ENCODE peak calls at places on chromosomes 12 and 14, in five cellular contexts. One of them, this sample, is unnamed.
A peak's percentile ranks its signal among the peaks of the same experiment; 100 is the strongest.

GRCh38 chr12:116766285-116766684 is 28.2 kb downstream of the RNFT2 start:
- DNase-seq in IMR-90: no peak
- DNase-seq in neuronal stem cell: no peak
- DNase-seq in trophoblast cell: no peak
- DNase-seq in mesendoderm: no peak
- DNase-seq in this sample: no peak

GRCh38 chr12:26379777-26380467 is 184.5 kb downstream of the SSPN start:
- DNase-seq in trophoblast cell: no peak
- DNase-seq in mesendoderm: no peak
- DNase-seq in neuronal stem cell: no peak
- DNase-seq in IMR-90: no peak
- DNase-seq in this sample: no peak

GRCh38 chr12:26817183-26817591 is 15.8 kb downstream of the ITPR2 start:
- DNase-seq in neuronal stem cell: no peak
- DNase-seq in trophoblast cell: no peak
- DNase-seq in IMR-90: no peak
- DNase-seq in mesendoderm: no peak
- DNase-seq in this sample: no peak

GRCh38 chr12:21502164-21502496 is 541 bp downstream of the GOLT1B start:
- DNase-seq in mesendoderm: no peak
- DNase-seq in trophoblast cell: no peak
- DNase-seq in neuronal stem cell: no peak
- DNase-seq in IMR-90: peak; percentile 34
- DNase-seq in this sample: no peak

GRCh38 chr12:8890313-8891084 is 23.8 kb upstream of the PHC1 start:
- DNase-seq in trophoblast cell: peak; percentile 51
- DNase-seq in mesendoderm: peak; percentile 78
- DNase-seq in IMR-90: peak; percentile 22
- DNase-seq in neuronal stem cell: peak; percentile 74
- DNase-seq in this sample: peak; percentile 80

GRCh38 chr12:13278249-13278787 is 81.8 kb downstream of the EMP1 start:
- DNase-seq in trophoblast cell: peak; percentile 65
- DNase-seq in mesendoderm: peak; percentile 74
- DNase-seq in IMR-90: peak; percentile 58
- DNase-seq in neuronal stem cell: peak; percentile 80
- DNase-seq in this sample: peak; percentile 88

GRCh38 chr12:29782821-29783772 is 645 bp downstream of the TMTC1 start:
- DNase-seq in mesendoderm: peak; percentile 67
- DNase-seq in IMR-90: peak; percentile 31
- DNase-seq in trophoblast cell: no peak
- DNase-seq in neuronal stem cell: peak; percentile 56
- DNase-seq in this sample: peak; percentile 78

GRCh38 chr14:41830679-41831078 is 224.0 kb downstream of the LRFN5 start:
- DNase-seq in trophoblast cell: no peak
- DNase-seq in neuronal stem cell: no peak
- DNase-seq in IMR-90: peak; percentile 86
- DNase-seq in mesendoderm: peak; percentile 19
- DNase-seq in this sample: no peak

GRCh38 chr14:91227183-91227628 is 17.3 kb downstream of the GPR68 start:
- DNase-seq in IMR-90: no peak
- DNase-seq in mesendoderm: no peak
- DNase-seq in neuronal stem cell: no peak
- DNase-seq in trophoblast cell: no peak
- DNase-seq in this sample: no peak

GRCh38 chr12:94282675-94283074 is 134.3 kb downstream of the PLXNC1 start:
- DNase-seq in IMR-90: no peak
- DNase-seq in mesendoderm: no peak
- DNase-seq in neuronal stem cell: no peak
- DNase-seq in trophoblast cell: no peak
- DNase-seq in this sample: no peak

GRCh38 chr12:49092086-49092815 is 2.4 kb downstream of the DHH start:
- DNase-seq in mesendoderm: peak; percentile 76
- DNase-seq in IMR-90: peak; percentile 30
- DNase-seq in trophoblast cell: no peak
- DNase-seq in neuronal stem cell: peak; percentile 75
- DNase-seq in this sample: peak; percentile 86

GRCh38 chr12:19654630-19655384 is 215.5 kb downstream of the AEBP2 start:
- DNase-seq in mesendoderm: no peak
- DNase-seq in IMR-90: peak; percentile 84
- DNase-seq in trophoblast cell: no peak
- DNase-seq in neuronal stem cell: no peak
- DNase-seq in this sample: no peak

GRCh38 chr14:87153901-87154300 is 839.1 kb downstream of the GALC start:
- DNase-seq in trophoblast cell: no peak
- DNase-seq in IMR-90: peak; percentile 12
- DNase-seq in neuronal stem cell: no peak
- DNase-seq in mesendoderm: no peak
- DNase-seq in this sample: no peak

GRCh38 chr12:56151672-56152131 is 685 bp upstream of the MYL6B start:
- DNase-seq in trophoblast cell: peak; percentile 61
- DNase-seq in neuronal stem cell: no peak
- DNase-seq in mesendoderm: peak; percentile 84
- DNase-seq in IMR-90: no peak
- DNase-seq in this sample: no peak

GRCh38 chr12:70571029-70571428 is 66.2 kb downstream of the PTPRB start:
- DNase-seq in trophoblast cell: no peak
- DNase-seq in IMR-90: no peak
- DNase-seq in mesendoderm: no peak
- DNase-seq in neuronal stem cell: no peak
- DNase-seq in this sample: no peak

GRCh38 chr14:63542231-63542999 is 762 bp downstream of the PPP2R5E start:
- DNase-seq in mesendoderm: peak; percentile 61
- DNase-seq in trophoblast cell: no peak
- DNase-seq in IMR-90: no peak
- DNase-seq in neuronal stem cell: peak; percentile 39
- DNase-seq in this sample: peak; percentile 61

GRCh38 chr14:102688290-102688689 is 89.0 kb upstream of the TRAF3 start:
- DNase-seq in neuronal stem cell: no peak
- DNase-seq in IMR-90: no peak
- DNase-seq in mesendoderm: no peak
- DNase-seq in trophoblast cell: no peak
- DNase-seq in this sample: no peak

GRCh38 chr14:84343637-84344036 is 1186.3 kb upstream of the FLRT2 start:
- DNase-seq in mesendoderm: no peak
- DNase-seq in IMR-90: peak; percentile 70
- DNase-seq in neuronal stem cell: no peak
- DNase-seq in trophoblast cell: no peak
- DNase-seq in this sample: no peak

GRCh38 chr14:32134448-32135070 is 57.5 kb downstream of the ARHGAP5 start:
- DNase-seq in trophoblast cell: no peak
- DNase-seq in IMR-90: peak; percentile 59
- DNase-seq in mesendoderm: no peak
- DNase-seq in neuronal stem cell: no peak
- DNase-seq in this sample: no peak

GRCh38 chr14:102484316-102484715 is 25.3 kb downstream of the ANKRD9 start:
- DNase-seq in neuronal stem cell: no peak
- DNase-seq in mesendoderm: no peak
- DNase-seq in trophoblast cell: no peak
- DNase-seq in IMR-90: no peak
- DNase-seq in this sample: no peak

GRCh38 chr12:9240776-9241175 is 32.6 kb upstream of the PZP start:
- DNase-seq in mesendoderm: no peak
- DNase-seq in neuronal stem cell: no peak
- DNase-seq in trophoblast cell: no peak
- DNase-seq in IMR-90: no peak
- DNase-seq in this sample: no peak

GRCh38 chr14:100408350-100409015 is 85.3 kb downstream of the SLC25A47 start:
- DNase-seq in neuronal stem cell: no peak
- DNase-seq in IMR-90: peak; percentile 90
- DNase-seq in trophoblast cell: peak; percentile 71
- DNase-seq in mesendoderm: peak; percentile 36
- DNase-seq in this sample: no peak
- H2BK5ac ChIP-seq in neuronal stem cell: no peak overlapping the region
- H2BK5ac ChIP-seq in IMR-90: no peak overlapping the region
- H2BK5ac ChIP-seq in trophoblast cell: no peak overlapping the region
- H2BK5ac ChIP-seq in mesendoderm: no peak overlapping the region
- H2BK5ac ChIP-seq in this sample: no peak overlapping the region

DNA sequence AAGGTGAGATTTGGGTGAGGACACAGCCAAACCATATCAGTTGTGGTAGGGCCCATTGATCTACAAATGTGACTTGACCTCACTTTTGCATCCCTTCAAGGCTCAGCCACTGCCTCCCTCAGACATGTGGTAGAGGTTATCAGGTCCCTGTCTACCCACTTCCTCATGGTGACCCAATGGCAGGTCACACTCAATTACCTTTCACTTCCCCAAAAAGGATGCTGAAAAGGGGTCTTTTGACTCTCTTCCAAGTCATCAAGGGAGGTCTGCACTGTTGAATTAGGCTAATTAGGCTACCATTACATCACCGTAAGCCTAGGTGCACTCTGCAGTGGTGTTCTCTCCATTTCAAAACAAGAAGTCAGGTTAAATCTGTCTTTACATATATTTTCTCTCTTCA is 22.6 kb upstream of the DRAM1 start:
- DNase-seq in trophoblast cell: no peak
- DNase-seq in mesendoderm: no peak
- DNase-seq in IMR-90: no peak
- DNase-seq in neuronal stem cell: no peak
- DNase-seq in this sample: no peak
- H2BK5ac ChIP-seq in trophoblast cell: peak overlapping the region; percentile 7
- H2BK5ac ChIP-seq in mesendoderm: no peak overlapping the region
- H2BK5ac ChIP-seq in IMR-90: peak overlapping the region; percentile 94
- H2BK5ac ChIP-seq in neuronal stem cell: no peak overlapping the region
- H2BK5ac ChIP-seq in this sample: no peak overlapping the region

GRCh38 chr12:38838211-38838850 is 67.1 kb downstream of the CPNE8 start:
- DNase-seq in mesendoderm: no peak
- DNase-seq in trophoblast cell: no peak
- DNase-seq in IMR-90: no peak
- DNase-seq in neuronal stem cell: no peak
- DNase-seq in this sample: no peak
- H2BK5ac ChIP-seq in mesendoderm: no peak overlapping the region
- H2BK5ac ChIP-seq in trophoblast cell: no peak overlapping the region
- H2BK5ac ChIP-seq in IMR-90: no peak overlapping the region
- H2BK5ac ChIP-seq in neuronal stem cell: no peak overlapping the region
- H2BK5ac ChIP-seq in this sample: no peak overlapping the region

GRCh38 chr12:109864916-109865315 is 15.4 kb downstream of the GLTP start:
- DNase-seq in neuronal stem cell: no peak
- DNase-seq in trophoblast cell: peak; percentile 53
- DNase-seq in IMR-90: no peak
- DNase-seq in mesendoderm: peak; percentile 61
- DNase-seq in this sample: no peak

GRCh38 chr12:109860961-109861360 is 19.4 kb downstream of the GLTP start:
- DNase-seq in trophoblast cell: no peak
- DNase-seq in IMR-90: no peak
- DNase-seq in mesendoderm: no peak
- DNase-seq in neuronal stem cell: no peak
- DNase-seq in this sample: no peak

GRCh38 chr12:109863961-109864712 is 16.2 kb downstream of the GLTP start:
- DNase-seq in neuronal stem cell: no peak
- DNase-seq in trophoblast cell: peak; percentile 32
- DNase-seq in mesendoderm: peak; percentile 55
- DNase-seq in IMR-90: peak; percentile 63
- DNase-seq in this sample: no peak

GRCh38 chr12:109858764-109859163 is 21.6 kb downstream of the GLTP start:
- DNase-seq in mesendoderm: no peak
- DNase-seq in trophoblast cell: no peak
- DNase-seq in IMR-90: peak; percentile 28
- DNase-seq in neuronal stem cell: no peak
- DNase-seq in this sample: no peak

GRCh38 chr12:109861689-109862314 is 18.5 kb downstream of the GLTP start:
- DNase-seq in mesendoderm: no peak
- DNase-seq in trophoblast cell: no peak
- DNase-seq in neuronal stem cell: no peak
- DNase-seq in IMR-90: peak; percentile 20
- DNase-seq in this sample: no peak
- H2BK5ac ChIP-seq in mesendoderm: no peak overlapping the region
- H2BK5ac ChIP-seq in trophoblast cell: no peak overlapping the region
- H2BK5ac ChIP-seq in neuronal stem cell: no peak overlapping the region
- H2BK5ac ChIP-seq in IMR-90: no peak overlapping the region
- H2BK5ac ChIP-seq in this sample: no peak overlapping the region

DNA sequence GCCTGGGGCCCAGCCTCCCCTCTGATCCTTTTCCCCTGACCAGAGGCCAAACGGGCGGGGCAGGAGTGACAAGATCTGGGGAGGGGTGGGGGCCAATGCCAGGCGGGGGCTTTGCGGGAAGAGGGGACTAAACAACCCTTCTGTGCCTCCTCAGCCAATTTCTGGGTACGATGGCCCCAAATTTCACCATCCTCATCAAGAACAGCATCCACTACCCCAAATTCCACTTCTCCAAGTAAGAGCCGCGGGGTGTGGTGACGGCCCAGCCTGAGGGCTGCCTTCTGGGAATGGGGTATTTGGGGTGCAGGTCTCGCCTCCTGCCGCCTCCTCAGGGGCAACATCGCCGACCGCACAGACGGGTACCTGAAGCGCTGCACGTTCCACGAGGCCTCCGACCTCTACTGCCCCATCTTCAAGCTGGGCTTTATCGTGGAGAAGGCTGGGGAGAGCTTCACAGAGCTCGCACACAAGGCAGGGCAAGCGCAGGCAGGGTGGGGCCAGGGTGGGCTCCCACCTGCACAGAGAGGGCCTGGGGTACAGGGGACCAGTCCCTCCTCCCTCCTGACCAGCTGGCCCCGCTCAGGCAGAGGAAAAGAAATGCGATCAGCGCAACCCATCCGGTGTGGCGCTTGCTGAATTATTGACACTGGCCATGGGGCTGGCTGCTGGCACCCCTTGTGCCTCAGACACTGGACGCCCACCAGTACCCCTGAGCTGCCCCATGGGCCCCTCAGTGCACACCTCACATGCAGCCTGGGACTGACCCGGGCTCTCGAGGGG is 1.7 kb downstream of the P2RX2 start:
- DNase-seq in trophoblast cell: no peak
- DNase-seq in neuronal stem cell: no peak
- DNase-seq in mesendoderm: no peak
- DNase-seq in IMR-90: no peak
- DNase-seq in this sample: no peak
- H2BK5ac ChIP-seq in trophoblast cell: no peak overlapping the region
- H2BK5ac ChIP-seq in neuronal stem cell: no peak overlapping the region
- H2BK5ac ChIP-seq in mesendoderm: no peak overlapping the region
- H2BK5ac ChIP-seq in IMR-90: no peak overlapping the region
- H2BK5ac ChIP-seq in this sample: no peak overlapping the region

DNA sequence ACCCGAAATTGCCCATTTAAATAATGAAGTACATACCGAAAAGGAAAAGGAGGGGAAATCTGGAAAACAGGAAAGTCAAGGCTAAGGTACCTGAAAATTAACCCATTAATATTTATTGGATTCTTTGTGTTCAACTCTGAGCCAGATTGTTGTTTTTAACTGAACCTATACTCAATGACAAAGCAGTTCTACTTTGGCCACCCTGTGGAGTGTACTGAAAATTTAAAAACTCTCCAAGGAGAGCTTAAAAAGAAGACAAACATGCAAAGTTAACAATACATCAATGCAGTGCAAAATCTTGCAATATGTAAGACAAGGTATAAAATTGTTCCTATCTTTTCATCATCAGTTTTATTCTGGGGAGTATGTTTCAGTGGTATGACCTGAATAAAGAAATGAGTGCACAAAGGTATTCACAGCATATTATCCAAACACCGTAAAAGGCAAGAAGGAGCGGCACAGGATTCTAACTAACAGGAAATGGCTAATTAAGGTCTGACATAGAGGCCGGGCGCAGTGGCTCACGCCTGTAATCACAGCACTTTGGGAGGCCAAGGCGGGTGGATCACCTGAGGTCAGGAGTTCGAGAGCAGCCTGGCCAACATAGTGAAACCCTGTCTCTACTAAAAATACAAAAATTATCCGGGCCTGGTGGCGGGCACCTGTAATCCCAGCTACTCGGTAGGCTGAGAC is 1.7 kb downstream of the USP44 start:
- DNase-seq in neuronal stem cell: no peak
- DNase-seq in IMR-90: no peak
- DNase-seq in mesendoderm: peak; percentile 59
- DNase-seq in trophoblast cell: no peak
- DNase-seq in this sample: no peak
- H2BK5ac ChIP-seq in neuronal stem cell: no peak overlapping the region
- H2BK5ac ChIP-seq in IMR-90: peak overlapping the region; percentile 79
- H2BK5ac ChIP-seq in mesendoderm: no peak overlapping the region
- H2BK5ac ChIP-seq in trophoblast cell: no peak overlapping the region
- H2BK5ac ChIP-seq in this sample: no peak overlapping the region